ENCODE peak calls at places on chromosomes 6 and 20, in four cellular contexts. I, O, U and K are unnamed samples. For H3K4me1, the result is how much of the 10 kb centered on the place peaks cover.

GRCh38 chr6:75183099-75183541 is 22.7 kb downstream of the COL12A1 start:
- DNase-seq in I (no peak), O (no peak), U (no peak), K (no peak)

GRCh38 chr6:164104432-164104831 is 689.9 kb downstream of the QKI start:
- DNase-seq in I (no peak), O (no peak), U (no peak), K (no peak)

GRCh38 chr20:46056970-46057855 is 28.2 kb downstream of the SLC12A5 start:
- DNase-seq in I (peak), O (peak), U (peak), K (no peak)

GRCh38 chr6:11711994-11712698 is 66.5 kb downstream of the ADTRP start:
- DNase-seq in I (no peak), O (no peak), U (no peak), K (no peak)

GRCh38 chr6:52946301-52946700 is 36.8 kb upstream of the GSTA3 start:
- DNase-seq in I (no peak), O (no peak), U (no peak), K (no peak)

GRCh38 chr6:66538548-66539135 is 831.6 kb upstream of the EYS start:
- DNase-seq in I (no peak), O (no peak), U (no peak), K (no peak)

GRCh38 chr6:143092768-143093167 is 32.1 kb downstream of the AIG1 start:
- DNase-seq in I (no peak), O (no peak), U (no peak), K (no peak)

GRCh38 chr6:134520181-134521115 is 202.5 kb upstream of the SGK1 start:
- DNase-seq in I (peak), O (peak), U (no peak), K (no peak)

GRCh38 chr6:49072146-49072545 is 390.9 kb downstream of the MMUT start:
- DNase-seq in I (peak), O (no peak), U (no peak), K (no peak)

GRCh38 chr6:6918216-6918983 is 189.4 kb upstream of the RREB1 start:
- DNase-seq in I (peak), O (no peak), U (peak), K (no peak)

GRCh38 chr6:18432180-18432579 is 45.0 kb downstream of the RNF144B start:
- DNase-seq in I (peak), O (no peak), U (no peak), K (no peak)

GRCh38 chr6:45500924-45501816 is 123.4 kb upstream of the SUPT3H start:
- DNase-seq in I (no peak), O (no peak), U (no peak), K (no peak)

GRCh38 chr20:50844430-50845100 is 49.7 kb downstream of the BCAS4 start:
- DNase-seq in I (peak), O (peak), U (no peak), K (no peak)

GRCh38 chr6:105397987-105398386 is 4.9 kb downstream of the PREP start:
- DNase-seq in I (no peak), O (no peak), U (no peak), K (no peak)

GRCh38 chr6:132598473-132598872 is 8.9 kb upstream of the TAAR5 start:
- DNase-seq in I (no peak), O (no peak), U (peak), K (no peak)

GRCh38 chr6:6713660-6714446 is 125.3 kb downstream of the LY86 start:
- DNase-seq in I (no peak), O (no peak), U (no peak), K (no peak)

GRCh38 chr20:5835870-5836269 is 85.7 kb downstream of the SHLD1 start:
- DNase-seq in I (no peak), O (no peak), U (no peak), K (no peak)

GRCh38 chr6:30325873-30326445 is 768 bp upstream of the TRIM39 start:
- DNase-seq in I (peak), O (peak), U (no peak), K (no peak)

GRCh38 chr6:30325150-30325872 is 1.4 kb upstream of the TRIM39 start:
- DNase-seq in I (no peak), O (no peak), U (peak), K (peak)

GRCh38 chr6:30323806-30324205 is 2.9 kb upstream of the TRIM39 start:
- DNase-seq in I (peak), O (no peak), U (no peak), K (no peak)

GRCh38 chr6:30321692-30322388 is 4.9 kb upstream of the TRIM39 start:
- DNase-seq in I (no peak), O (no peak), U (no peak), K (no peak)

DNA sequence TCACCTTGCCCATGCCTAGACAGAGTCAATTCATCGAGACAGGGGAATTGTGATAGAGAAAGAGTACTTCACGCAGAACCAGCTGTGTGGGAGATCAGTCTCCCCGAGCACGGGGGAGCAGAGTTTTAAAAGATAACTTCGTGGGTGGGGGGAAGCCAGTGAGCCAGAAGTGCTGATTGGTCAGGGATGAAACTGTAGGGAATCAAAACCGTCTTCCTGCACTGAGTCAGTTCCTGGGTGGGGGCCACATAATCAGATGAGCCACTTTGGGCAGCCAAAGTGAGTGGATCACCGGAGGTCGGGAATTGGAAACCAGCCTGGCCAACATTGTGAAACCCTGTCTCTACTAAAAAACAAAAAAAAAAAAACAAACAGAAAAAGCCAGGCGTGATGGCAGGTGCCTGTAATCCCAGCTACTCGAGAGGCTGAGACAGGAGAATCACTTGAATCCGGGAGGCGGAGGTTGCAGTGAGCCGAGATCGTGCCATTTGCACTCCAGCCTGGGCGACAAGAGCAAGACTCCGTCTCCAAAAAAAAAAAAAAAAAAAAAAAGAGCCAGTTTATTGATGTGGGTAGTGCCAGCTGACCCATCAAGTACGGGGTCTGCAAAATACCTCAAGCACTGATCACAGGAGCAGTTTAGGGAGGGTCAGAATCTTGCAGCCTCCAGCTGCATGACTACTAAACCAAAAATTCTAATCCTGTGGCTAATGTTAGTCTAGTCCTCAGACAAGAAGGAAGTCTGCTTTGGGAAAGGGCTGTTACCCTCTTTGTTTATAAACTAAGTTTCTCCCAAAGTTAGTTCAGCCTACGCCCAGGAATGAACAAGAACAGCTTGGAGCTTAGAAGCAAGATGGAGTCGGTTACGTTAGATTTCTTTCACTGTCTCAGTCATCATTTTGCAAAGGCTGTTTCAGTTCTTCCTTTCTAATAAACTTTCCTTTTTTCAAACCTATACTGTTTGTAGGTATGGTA is 3.9 kb upstream of the TRIM39 start:
- DNase-seq in I (no peak), O (no peak), U (no peak), K (no peak)
- H3K4me1 ChIP-seq in I (under half), O (under half), U (under half), K (under half)

DNA sequence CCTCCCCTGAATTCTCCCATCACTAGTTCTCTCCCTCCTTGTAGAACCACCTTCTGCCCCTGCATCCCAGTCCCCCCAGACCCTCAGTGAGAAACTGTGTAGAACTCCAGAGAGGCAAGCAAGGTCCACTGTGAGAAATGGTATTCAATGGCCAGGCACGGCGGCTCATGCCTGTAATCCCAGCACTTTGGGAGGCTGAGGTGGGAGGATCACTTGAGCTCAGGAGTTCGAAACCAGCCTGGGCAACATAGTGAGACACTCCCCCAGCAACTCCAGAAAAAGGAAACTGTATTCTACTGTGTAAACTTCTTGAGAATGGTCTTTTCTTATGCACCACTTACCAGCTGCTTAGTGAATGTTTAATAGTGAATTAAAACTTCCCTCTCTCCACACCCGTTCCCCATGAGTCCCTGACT is 8.2 kb upstream of the CD83 start:
- DNase-seq in I (no peak), O (no peak), U (no peak), K (no peak)
- H3K27ac ChIP-seq in I (no peak), O (no peak), U (no peak), K (no peak)

DNA sequence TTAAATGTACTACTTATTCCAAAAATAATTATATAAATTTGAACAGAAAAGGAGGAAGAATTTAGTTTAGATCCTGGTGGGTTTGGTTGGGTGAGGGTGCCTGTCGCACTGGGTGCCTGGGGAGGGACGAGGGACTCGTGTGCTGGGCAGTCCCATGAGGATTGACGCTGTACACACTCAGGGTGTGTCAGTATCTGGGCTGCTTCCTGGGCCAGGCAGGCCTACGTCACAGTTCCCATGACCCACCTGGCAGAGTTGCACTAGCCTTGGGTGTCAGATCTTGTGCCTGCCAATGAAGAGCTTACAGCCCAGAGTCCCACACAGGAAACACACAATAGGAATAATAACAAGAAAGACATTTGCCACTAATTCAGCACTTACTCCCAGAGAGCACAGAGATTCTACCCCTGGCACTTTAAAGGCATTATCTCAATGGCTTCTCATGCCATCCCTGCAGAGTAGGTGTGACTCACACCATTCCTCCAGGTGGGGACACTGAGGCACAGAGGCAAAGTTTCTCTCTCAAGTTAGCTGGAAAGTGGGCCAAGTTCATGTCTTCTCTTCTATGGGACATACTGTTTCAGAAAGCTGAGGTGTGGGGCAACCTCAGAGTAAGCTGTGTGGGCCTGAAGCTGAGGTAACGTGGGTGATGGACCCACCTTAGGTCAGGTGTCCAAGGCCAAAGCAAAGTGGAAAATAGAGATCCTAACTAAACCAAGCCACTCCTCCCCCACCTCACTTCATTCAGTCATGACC is 1.3 kb upstream of the SDCBP2 start:
- DNase-seq in I (no peak), O (peak), U (peak), K (peak)
- H3K4me1 ChIP-seq in I (half or more), O (half or more), U (under half), K (under half)

GRCh38 chr6:56850618-56851017 is 104.3 kb upstream of the BEND6 start:
- DNase-seq in I (peak), O (no peak), U (no peak), K (no peak)
- H3K27ac ChIP-seq in I (peak), O (no peak), U (no peak), K (no peak)

GRCh38 chr20:31718952-31719643 is 3.6 kb downstream of the BCL2L1 start:
- DNase-seq in I (peak), O (peak), U (no peak), K (peak)

GRCh38 chr20:31715766-31716165 is 6.9 kb downstream of the BCL2L1 start:
- DNase-seq in I (no peak), O (no peak), U (no peak), K (no peak)

GRCh38 chr20:31716818-31717477 is 5.7 kb downstream of the BCL2L1 start:
- DNase-seq in I (no peak), O (no peak), U (no peak), K (no peak)

GRCh38 chr20:31716351-31716750 is 6.3 kb downstream of the BCL2L1 start:
- DNase-seq in I (no peak), O (no peak), U (no peak), K (no peak)

DNA sequence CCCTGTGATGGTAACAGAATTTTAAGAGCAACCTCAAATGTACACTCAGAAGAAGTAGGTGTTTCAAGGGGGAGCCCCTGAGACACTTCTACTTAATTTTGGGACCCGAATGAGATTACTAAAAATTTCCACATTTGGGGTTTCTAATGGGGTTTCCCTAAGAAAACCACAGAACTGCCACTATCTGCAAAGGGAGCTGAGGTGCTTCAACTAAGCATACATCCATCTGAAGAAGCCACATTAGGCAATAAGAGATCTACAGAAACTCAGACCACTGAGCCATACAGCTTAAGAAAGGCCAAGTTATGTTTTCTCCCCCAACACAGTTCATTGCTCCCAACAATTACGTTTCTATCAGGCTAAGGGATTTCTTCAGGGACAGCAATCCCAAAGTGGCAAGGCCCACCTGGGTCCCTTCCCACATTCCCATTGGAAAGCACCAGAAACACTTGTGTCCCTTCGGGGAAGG is 5.2 kb downstream of the BCL2L1 start:
- DNase-seq in I (no peak), O (no peak), U (no peak), K (no peak)
- H3K4me1 ChIP-seq in I (half or more), O (half or more), U (half or more), K (under half)

DNA sequence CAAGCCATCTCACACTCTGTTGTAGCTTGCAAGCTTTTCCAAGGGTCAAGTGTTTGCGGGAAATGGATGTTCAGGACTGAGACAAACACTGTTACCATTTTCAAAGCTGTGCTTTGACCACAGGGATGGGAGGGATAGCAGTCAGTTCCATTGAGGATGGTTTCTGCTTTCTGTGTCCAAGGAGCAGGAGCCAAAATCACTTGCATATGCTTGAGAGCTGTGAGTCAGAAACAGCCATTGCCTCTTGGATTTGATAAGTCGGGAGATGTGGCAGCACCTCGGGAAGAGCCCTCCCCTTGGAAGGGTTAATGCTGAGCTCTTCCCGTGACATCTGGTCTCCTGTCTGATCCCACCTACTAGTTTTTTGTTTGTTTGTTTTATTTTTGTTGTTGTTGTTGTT is 85.2 kb downstream of the TCP11 start:
- DNase-seq in I (no peak), O (no peak), U (no peak), K (no peak)
- H3K27ac ChIP-seq in I (no peak), O (no peak), U (no peak), K (no peak)

GRCh38 chr6:129680633-129681032 is 29.3 kb downstream of the ARHGAP18 start:
- DNase-seq in I (no peak), O (no peak), U (no peak), K (no peak)
- H3K4me1 ChIP-seq in I (half or more), O (under half), U (under half), K (under half)

GRCh38 chr6:125200986-125201385 is 47.4 kb downstream of the TPD52L1 start:
- DNase-seq in I (no peak), O (no peak), U (no peak), K (no peak)
- H3K27ac ChIP-seq in I (no peak), O (no peak), U (no peak), K (no peak)

DNA sequence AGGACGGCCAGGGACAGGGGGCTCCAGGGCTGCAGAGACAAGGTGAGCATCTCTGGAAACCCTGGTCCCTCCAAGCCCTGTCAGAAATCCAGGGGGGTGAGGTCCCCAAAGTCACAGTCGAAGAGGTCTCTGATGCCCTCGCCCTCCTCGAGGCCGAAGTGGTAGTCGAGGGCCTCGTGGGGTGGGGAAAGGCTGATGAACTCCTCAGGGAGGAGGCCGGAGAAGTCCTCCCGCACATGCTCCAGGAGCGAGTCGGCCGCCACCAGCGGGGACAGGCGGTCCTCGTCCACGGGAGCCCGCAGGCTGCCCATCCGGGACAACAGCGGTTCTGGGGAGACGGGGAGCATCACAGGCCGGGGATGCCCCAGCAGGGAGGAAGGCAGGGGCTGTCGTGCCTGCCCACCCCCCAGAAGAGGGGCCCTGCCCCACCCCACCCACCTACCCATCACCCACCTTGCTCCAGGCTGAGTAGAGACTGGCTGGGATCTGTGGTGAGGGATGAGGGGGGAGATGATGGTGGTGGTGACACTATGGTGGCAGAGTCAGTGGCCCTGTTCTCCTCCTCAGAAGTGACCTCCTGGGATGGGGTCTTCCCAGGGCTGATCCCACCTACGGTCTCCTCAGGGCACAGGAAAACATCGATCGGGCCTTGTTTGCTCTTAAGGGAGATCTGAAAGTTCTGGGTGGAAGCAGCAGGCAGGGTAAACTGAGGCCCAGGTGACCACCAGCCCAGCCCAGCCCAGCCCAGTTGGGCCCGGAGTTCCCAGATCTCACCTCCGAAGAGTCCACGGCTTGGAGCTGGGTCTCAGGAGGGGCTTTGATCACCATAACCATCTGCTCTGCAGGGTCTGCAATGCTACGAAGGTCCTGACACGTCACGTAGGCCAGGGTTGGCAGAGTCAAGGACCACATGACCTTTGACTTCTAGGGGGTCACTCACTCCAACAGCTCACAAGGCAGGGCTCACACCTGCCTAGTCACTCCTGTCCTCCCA is 2.7 kb upstream of the NECAB3 start:
- DNase-seq in I (no peak), O (no peak), U (no peak), K (no peak)
- H3K4me1 ChIP-seq in I (under half), O (under half), U (under half), K (under half)